ENCODE peak calls at places on chromosome 5, in nine cellular contexts. B, V, H, M, J, O, F, D and Y are unnamed samples. For H3K27me3, the result is how much of the 10 kb centered on the place peaks cover.

GRCh38 chr5:86979801-86980510 is 287.7 kb upstream of the RASA1 start:
- DNase-seq in B (peak), V (no peak), H (no peak), M (no peak), J (no peak), O (no peak), F (no peak), D (no peak), Y (no peak)

GRCh38 chr5:160317447-160317846 is 5.1 kb upstream of the CCNJL start:
- DNase-seq in B (no peak), V (no peak), H (no peak), M (peak), J (no peak), O (no peak), F (no peak), D (no peak), Y (no peak)

GRCh38 chr5:142753114-142753764 is 16.9 kb upstream of the ARHGAP26 start:
- DNase-seq in B (no peak), V (no peak), H (no peak), M (peak), J (peak), O (peak), F (peak), D (peak), Y (no peak)

GRCh38 chr5:88860501-88860900 is 22.5 kb downstream of the MEF2C start:
- DNase-seq in B (no peak), V (no peak), H (no peak), M (no peak), J (no peak), O (no peak), F (no peak), D (no peak), Y (no peak)

GRCh38 chr5:138753794-138754698 is 821 bp downstream of the CTNNA1 start:
- DNase-seq in B (no peak), V (peak), H (no peak), M (peak), J (peak), O (peak), F (peak), D (peak), Y (peak)

GRCh38 chr5:177496111-177497010 is 1.0 kb downstream of the PDLIM7 start:
- DNase-seq in B (peak), V (no peak), H (no peak), M (peak), J (peak), O (peak), F (peak), D (peak), Y (no peak)

GRCh38 chr5:133741818-133742355 is 129.5 kb upstream of the FSTL4 start:
- DNase-seq in B (no peak), V (no peak), H (no peak), M (no peak), J (no peak), O (no peak), F (no peak), D (no peak), Y (no peak)

GRCh38 chr5:95668216-95668615 is 14.6 kb downstream of the SPATA9 start:
- DNase-seq in B (no peak), V (no peak), H (no peak), M (no peak), J (no peak), O (no peak), F (no peak), D (no peak), Y (no peak)

GRCh38 chr5:154945695-154946301 is 4.9 kb downstream of the MRPL22 start:
- DNase-seq in B (no peak), V (no peak), H (no peak), M (no peak), J (no peak), O (no peak), F (no peak), D (no peak), Y (no peak)

GRCh38 chr5:154745349-154745748 is 9.8 kb upstream of the LARP1 start:
- DNase-seq in B (no peak), V (no peak), H (no peak), M (no peak), J (no peak), O (no peak), F (no peak), D (no peak), Y (no peak)

GRCh38 chr5:122354293-122354692 is 42.3 kb downstream of the SNCAIP start:
- DNase-seq in B (no peak), V (no peak), H (no peak), M (no peak), J (no peak), O (no peak), F (no peak), D (no peak), Y (no peak)

GRCh38 chr5:145360936-145361335 is 474.2 kb downstream of the PRELID2 start:
- DNase-seq in B (no peak), V (no peak), H (no peak), M (no peak), J (no peak), O (no peak), F (no peak), D (no peak), Y (no peak)

GRCh38 chr5:115116001-115116400 is 53.7 kb downstream of the TRIM36 start:
- DNase-seq in B (no peak), V (no peak), H (no peak), M (no peak), J (no peak), O (no peak), F (no peak), D (no peak), Y (no peak)

GRCh38 chr5:6805835-6806234 is 92.6 kb downstream of the TENT4A start:
- DNase-seq in B (no peak), V (no peak), H (no peak), M (no peak), J (no peak), O (no peak), F (no peak), D (no peak), Y (no peak)

GRCh38 chr5:10528056-10528816 is 35.6 kb upstream of the ANKRD33B start:
- DNase-seq in B (no peak), V (no peak), H (no peak), M (no peak), J (no peak), O (no peak), F (no peak), D (no peak), Y (no peak)

GRCh38 chr5:61677220-61677619 is 345.2 kb downstream of the ZSWIM6 start:
- DNase-seq in B (no peak), V (no peak), H (no peak), M (no peak), J (no peak), O (no peak), F (no peak), D (no peak), Y (no peak)

GRCh38 chr5:52582313-52582712 is 205.4 kb upstream of the ITGA1 start:
- DNase-seq in B (no peak), V (no peak), H (no peak), M (no peak), J (no peak), O (no peak), F (no peak), D (no peak), Y (no peak)

GRCh38 chr5:115986358-115986757 is 24.1 kb downstream of the LVRN start:
- DNase-seq in B (no peak), V (no peak), H (no peak), M (no peak), J (no peak), O (no peak), F (no peak), D (no peak), Y (no peak)

GRCh38 chr5:109767184-109767995 is 77.7 kb downstream of the MAN2A1 start:
- DNase-seq in B (no peak), V (no peak), H (no peak), M (no peak), J (no peak), O (no peak), F (no peak), D (no peak), Y (no peak)

GRCh38 chr5:74442466-74442865 is 198.1 kb downstream of the ENC1 start:
- DNase-seq in B (no peak), V (no peak), H (no peak), M (no peak), J (no peak), O (no peak), F (no peak), D (no peak), Y (no peak)

GRCh38 chr5:68289576-68289975 is 74.0 kb downstream of the PIK3R1 start:
- DNase-seq in B (no peak), V (no peak), H (no peak), M (no peak), J (no peak), O (no peak), F (no peak), D (no peak), Y (no peak)

GRCh38 chr5:68286612-68286912 is 71.0 kb downstream of the PIK3R1 start:
- DNase-seq in B (no peak), V (no peak), H (no peak), M (no peak), J (no peak), O (no peak), F (no peak), D (no peak), Y (no peak)

GRCh38 chr5:68288756-68289134 is 73.2 kb downstream of the PIK3R1 start:
- DNase-seq in B (no peak), V (no peak), H (no peak), M (peak), J (peak), O (peak), F (no peak), D (peak), Y (no peak)

GRCh38 chr5:68287631-68287975 is 72.0 kb downstream of the PIK3R1 start:
- DNase-seq in B (no peak), V (no peak), H (no peak), M (no peak), J (no peak), O (no peak), F (no peak), D (no peak), Y (no peak)

GRCh38 chr5:68287976-68288755 is 72.6 kb downstream of the PIK3R1 start:
- DNase-seq in B (no peak), V (peak), H (peak), M (peak), J (peak), O (peak), F (peak), D (peak), Y (peak)
- H3K4me3 ChIP-seq in B (peak), V (peak), H (peak), M (peak), J (peak), O (peak), F (peak), D (peak), Y (peak)

DNA sequence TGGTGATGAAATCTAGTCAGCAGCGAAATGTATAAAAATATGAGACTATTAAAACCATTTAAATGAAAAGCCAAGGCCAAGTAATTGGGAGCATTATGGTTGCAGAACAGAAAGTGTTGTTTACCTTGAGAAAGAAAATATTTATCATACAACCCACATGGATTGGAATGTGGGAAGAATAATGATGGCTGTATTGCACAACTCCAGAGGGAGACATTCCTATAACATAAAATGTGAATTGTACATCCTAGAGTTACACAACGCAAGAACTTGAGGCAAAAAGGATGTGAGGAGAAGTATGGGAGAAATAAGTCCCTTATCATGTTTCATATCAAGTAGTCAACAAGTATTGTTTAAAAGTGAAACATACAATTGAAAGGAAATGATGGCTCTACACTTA is 1014.0 kb upstream of the SEMA6A start:
- DNase-seq in B (no peak), V (no peak), H (no peak), M (no peak), J (no peak), O (no peak), F (no peak), D (no peak), Y (no peak)
- H3K27me3 ChIP-seq in B (under half), V (under half), H (under half), M (under half), J (under half), O (under half), F (under half), D (under half), Y (under half)

DNA sequence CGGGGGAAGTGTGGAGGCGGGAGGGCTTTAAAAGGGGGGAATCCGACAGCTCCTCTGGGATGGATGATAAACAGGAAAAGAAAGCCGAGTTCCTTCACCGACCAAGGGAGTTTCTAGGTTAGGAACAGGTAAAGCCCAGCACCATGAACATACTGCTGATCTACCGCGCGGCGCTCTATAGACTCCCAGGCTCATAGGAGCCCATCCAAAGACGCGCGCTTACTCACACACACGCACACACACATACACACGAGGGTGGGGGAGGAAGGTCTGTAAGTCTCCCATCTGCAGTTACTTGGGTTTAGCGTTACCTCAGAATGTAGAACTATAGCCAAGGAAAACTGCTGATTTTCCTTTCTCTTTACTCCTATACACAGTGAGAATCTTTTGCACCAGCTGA is 2.6 kb upstream of the GABRB2 start:
- DNase-seq in B (no peak), V (no peak), H (no peak), M (no peak), J (no peak), O (peak), F (no peak), D (no peak), Y (no peak)
- H3K4me3 ChIP-seq in B (no peak), V (no peak), H (no peak), M (no peak), J (no peak), O (no peak), F (no peak), D (no peak), Y (no peak)

DNA sequence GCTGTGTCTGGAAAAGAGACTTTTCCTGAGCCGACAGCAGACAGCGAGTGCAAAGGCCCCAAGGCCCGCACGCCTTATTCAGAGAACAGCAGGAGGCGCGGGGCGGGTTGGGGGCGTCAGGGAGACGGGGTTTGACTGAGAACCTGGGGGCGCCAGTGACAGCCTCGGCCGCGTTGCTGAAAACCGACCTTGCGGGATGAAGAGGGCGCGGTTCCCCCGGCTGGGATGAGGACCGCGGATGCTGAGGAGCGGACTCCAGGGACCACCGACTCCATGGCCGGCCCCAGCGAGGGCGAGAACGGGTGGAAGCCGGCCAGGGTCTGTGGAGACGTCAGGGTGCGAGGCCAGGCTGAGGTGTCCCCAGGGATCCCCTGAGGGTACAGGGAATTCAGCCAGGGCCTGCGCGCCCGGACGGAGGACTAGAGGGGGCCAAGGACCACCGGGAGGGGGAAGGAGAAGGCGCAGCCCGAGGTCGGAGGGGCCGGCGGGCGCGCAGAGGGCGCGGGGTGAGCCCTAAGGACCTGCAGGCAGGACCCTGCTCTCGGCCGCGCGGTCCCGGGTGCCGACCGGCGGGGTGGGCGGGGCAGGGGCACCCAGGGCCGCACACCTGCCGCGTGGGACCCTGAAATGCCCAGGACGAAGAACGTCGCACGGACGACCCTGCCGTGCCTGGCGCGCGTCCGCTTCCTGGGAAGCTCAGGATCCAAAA is 836 bp upstream of the AHRR start:
- DNase-seq in B (no peak), V (no peak), H (no peak), M (no peak), J (no peak), O (no peak), F (no peak), D (no peak), Y (no peak)
- H3K27me3 ChIP-seq in B (under half), V (under half), H (under half), M (under half), J (half or more), O (under half), F (under half), D (half or more), Y (under half)

DNA sequence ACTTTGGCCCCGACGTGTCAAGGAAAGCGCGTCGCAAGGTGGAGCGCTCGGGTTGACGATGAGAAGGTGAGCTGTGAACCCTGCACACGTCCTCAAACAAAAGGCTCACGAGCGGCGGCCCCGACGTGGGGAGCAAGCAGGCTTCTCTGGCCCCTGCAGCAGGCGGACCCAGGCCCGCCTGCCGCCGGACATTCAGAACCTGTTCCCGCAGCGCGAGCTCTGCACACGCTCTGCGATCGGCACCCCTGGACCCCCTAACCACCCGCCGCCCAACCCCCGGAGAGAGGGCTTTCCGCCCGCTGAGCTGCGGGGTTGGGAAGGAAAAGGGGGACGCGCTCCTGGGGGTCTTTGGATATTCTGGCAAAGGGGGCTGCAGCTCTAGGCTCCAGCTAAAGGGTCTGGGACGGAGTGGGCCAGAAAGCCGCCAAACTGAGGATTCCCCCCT is 1.2 kb downstream of the FBN2 start:
- DNase-seq in B (no peak), V (no peak), H (no peak), M (no peak), J (no peak), O (no peak), F (peak), D (no peak), Y (no peak)
- H3K4me3 ChIP-seq in B (peak), V (no peak), H (no peak), M (no peak), J (peak), O (no peak), F (peak), D (peak), Y (no peak)

GRCh38 chr5:139925163-139925562 is 117.9 kb downstream of the NRG2 start:
- DNase-seq in B (no peak), V (no peak), H (no peak), M (no peak), J (no peak), O (no peak), F (no peak), D (no peak), Y (no peak)

GRCh38 chr5:139915274-139915673 is 119.7 kb downstream of the PSD2 start:
- DNase-seq in B (no peak), V (no peak), H (no peak), M (no peak), J (peak), O (no peak), F (no peak), D (no peak), Y (no peak)

GRCh38 chr5:139915834-139916233 is 120.2 kb downstream of the PSD2 start:
- DNase-seq in B (no peak), V (no peak), H (no peak), M (no peak), J (peak), O (peak), F (no peak), D (no peak), Y (no peak)

GRCh38 chr5:139914218-139914807 is 118.7 kb downstream of the PSD2 start:
- DNase-seq in B (no peak), V (no peak), H (no peak), M (no peak), J (peak), O (no peak), F (no peak), D (no peak), Y (no peak)

GRCh38 chr5:139919308-139919707 is 123.7 kb downstream of the PSD2 start:
- DNase-seq in B (no peak), V (no peak), H (no peak), M (no peak), J (no peak), O (no peak), F (no peak), D (no peak), Y (no peak)
- H3K27me3 ChIP-seq in B (under half), V (under half), H (under half), M (under half), J (under half), O (under half), F (under half), D (under half), Y (under half)

GRCh38 chr5:65967288-65968066 is 41.1 kb downstream of the ERBIN start:
- DNase-seq in B (no peak), V (no peak), H (no peak), M (no peak), J (no peak), O (peak), F (no peak), D (no peak), Y (no peak)

GRCh38 chr5:65970481-65971367 is 44.3 kb downstream of the ERBIN start:
- DNase-seq in B (no peak), V (no peak), H (no peak), M (peak), J (no peak), O (no peak), F (no peak), D (no peak), Y (no peak)

GRCh38 chr5:65971643-65972042 is 45.3 kb downstream of the ERBIN start:
- DNase-seq in B (no peak), V (no peak), H (no peak), M (no peak), J (no peak), O (no peak), F (no peak), D (no peak), Y (no peak)

GRCh38 chr5:65969539-65970393 is 43.4 kb downstream of the ERBIN start:
- DNase-seq in B (no peak), V (no peak), H (no peak), M (no peak), J (no peak), O (no peak), F (no peak), D (no peak), Y (no peak)
- H3K4me3 ChIP-seq in B (no peak), V (no peak), H (peak), M (no peak), J (no peak), O (no peak), F (no peak), D (peak), Y (no peak)

DNA sequence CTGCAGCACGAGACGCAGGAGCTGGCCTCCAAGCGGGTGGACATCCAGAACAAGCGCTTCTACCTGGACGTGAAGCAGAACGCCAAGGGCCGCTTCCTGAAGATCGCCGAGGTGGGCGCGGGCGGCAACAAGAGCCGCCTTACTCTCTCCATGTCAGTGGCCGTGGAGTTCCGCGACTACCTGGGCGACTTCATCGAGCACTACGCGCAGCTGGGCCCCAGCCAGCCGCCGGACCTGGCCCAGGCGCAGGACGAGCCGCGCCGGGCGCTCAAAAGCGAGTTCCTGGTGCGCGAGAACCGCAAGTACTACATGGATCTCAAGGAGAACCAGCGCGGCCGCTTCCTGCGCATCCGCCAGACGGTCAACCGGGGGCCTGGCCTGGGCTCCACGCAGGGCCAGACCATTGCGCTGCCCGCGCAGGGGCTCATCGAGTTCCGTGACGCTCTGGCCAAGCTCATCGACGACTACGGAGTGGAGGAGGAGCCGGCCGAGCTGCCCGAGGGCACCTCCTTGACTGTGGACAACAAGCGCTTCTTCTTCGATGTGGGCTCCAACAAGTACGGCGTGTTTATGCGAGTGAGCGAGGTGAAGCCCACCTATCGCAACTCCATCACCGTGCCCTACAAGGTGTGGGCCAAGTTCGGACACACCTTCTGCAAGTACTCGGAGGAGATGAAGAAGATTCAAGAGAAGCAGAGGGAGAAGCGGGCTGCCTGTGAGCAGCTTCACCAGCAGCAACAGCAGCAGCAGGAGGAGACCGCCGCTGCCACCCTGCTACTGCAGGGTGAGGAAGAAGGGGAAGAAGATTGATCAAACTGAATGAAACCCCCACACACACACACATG is 654 bp downstream of the PURA start:
- DNase-seq in B (no peak), V (peak), H (no peak), M (peak), J (peak), O (peak), F (peak), D (peak), Y (peak)
- H3K27me3 ChIP-seq in B (under half), V (under half), H (under half), M (under half), J (under half), O (under half), F (under half), D (under half), Y (under half)

GRCh38 chr5:1782385-1783213 is 17.0 kb downstream of the MRPL36 start:
- DNase-seq in B (no peak), V (no peak), H (no peak), M (no peak), J (peak), O (no peak), F (no peak), D (no peak), Y (no peak)
- H3K4me3 ChIP-seq in B (no peak), V (no peak), H (no peak), M (no peak), J (no peak), O (no peak), F (no peak), D (no peak), Y (no peak)